ENCODE peak calls at places on chromosome 10, in ten cellular contexts. Z is heart left ventricle, A is A549, M is body of pancreas, I is prostate gland, Y is ovary, F is stomach, N is transverse colon, G is testis, W is HCT116. Q is an unnamed sample.

GRCh38 chr10:83607959-83608745 is 531.2 kb upstream of the GHITM start:
- DNase-seq in A (no peak), G (no peak), W (no peak), I (no peak), Y (no peak), F (no peak), Z (no peak), M (no peak), N (no peak), Q (no peak)

GRCh38 chr10:132486539-132487121 is 51.0 kb upstream of the INPP5A start:
- DNase-seq in Z (no peak), F (no peak), G (no peak), A (no peak), W (no peak), N (no peak), M (no peak), I (no peak), Y (peak; percentile 31), Q (no peak)

GRCh38 chr10:32957341-32958084 is 517 bp downstream of the ITGB1 start:
- DNase-seq in A (peak; percentile 48), W (no peak), G (peak; percentile 59), I (peak; percentile 47), F (peak; percentile 48), N (peak; percentile 50), M (peak; percentile 64), Z (peak; percentile 68), Y (peak; percentile 76), Q (peak; percentile 90)

GRCh38 chr10:27285093-27285492 is 44.5 kb upstream of the ACBD5 start:
- DNase-seq in Y (no peak), A (peak; percentile 44), I (no peak), W (peak; percentile 8), Z (no peak), M (peak; percentile 15), G (peak; percentile 39), F (no peak), N (no peak), Q (no peak)

GRCh38 chr10:327889-328809 is 192.9 kb downstream of the ZMYND11 start:
- DNase-seq in N (no peak), I (no peak), M (no peak), Z (no peak), W (no peak), Y (no peak), F (no peak), A (no peak), G (no peak), Q (peak; percentile 67)

GRCh38 chr10:101018118-101018599 is 12.8 kb downstream of the PDZD7 start:
- DNase-seq in M (no peak), Z (no peak), A (no peak), N (no peak), Y (no peak), I (no peak), G (no peak), F (no peak), W (no peak), Q (no peak)

GRCh38 chr10:22714524-22715289 is at the start of gene PIP4K2A:
- DNase-seq in M (peak; percentile 70), N (peak; percentile 82), Z (peak; percentile 84), F (peak; percentile 82), G (peak; percentile 75), I (peak; percentile 55), A (peak; percentile 59), W (peak; percentile 15), Y (peak; percentile 80), Q (peak; percentile 93)

GRCh38 chr10:121527690-121528089 is 70.6 kb downstream of the FGFR2 start:
- DNase-seq in F (no peak), N (peak; percentile 28), Y (peak; percentile 63), A (no peak), I (no peak), M (no peak), W (no peak), Z (no peak), G (peak; percentile 19), Q (peak; percentile 83)

GRCh38 chr10:103232772-103233488 is 12.8 kb upstream of the RPEL1 start:
- DNase-seq in Y (no peak), F (no peak), G (no peak), A (peak; percentile 79), Z (no peak), I (no peak), M (no peak), N (no peak), W (peak; percentile 59), Q (no peak)

GRCh38 chr10:126939706-126940105 is 34.5 kb downstream of the DOCK1 start:
- DNase-seq in A (no peak), N (no peak), I (no peak), W (no peak), G (no peak), Z (no peak), M (no peak), Y (no peak), F (no peak), Q (peak; percentile 26)

GRCh38 chr10:6562221-6562620 is 17.9 kb downstream of the PRKCQ start:
- DNase-seq in N (no peak), A (no peak), F (no peak), I (no peak), W (no peak), Y (no peak), G (no peak), M (no peak), Z (no peak), Q (no peak)

GRCh38 chr10:107701947-107702346 is 537.4 kb upstream of the SORCS1 start:
- DNase-seq in Z (no peak), F (no peak), M (no peak), W (no peak), I (no peak), A (no peak), Y (no peak), G (no peak), N (no peak), Q (no peak)

GRCh38 chr10:100730739-100731602 is 14.4 kb upstream of the PAX2 start:
- DNase-seq in N (no peak), Z (no peak), Y (no peak), A (peak; percentile 71), F (peak; percentile 32), M (peak; percentile 25), W (no peak), G (peak; percentile 44), I (no peak), Q (no peak)

GRCh38 chr10:3968727-3969126 is 183.7 kb upstream of the KLF6 start:
- DNase-seq in W (no peak), M (no peak), G (no peak), Z (no peak), F (no peak), Y (no peak), A (no peak), I (no peak), N (no peak), Q (no peak)

GRCh38 chr10:58266826-58267712 is 625 bp downstream of the IPMK start:
- DNase-seq in N (peak; percentile 69), M (peak; percentile 78), F (peak; percentile 42), Y (peak; percentile 61), W (no peak), Z (peak; percentile 56), I (peak; percentile 48), A (peak; percentile 51), G (peak; percentile 46), Q (peak; percentile 93)

GRCh38 chr10:103145860-103146466 is 47.1 kb downstream of the NT5C2 start:
- DNase-seq in F (peak; percentile 76), N (peak; percentile 56), Z (peak; percentile 89), W (peak; percentile 51), I (no peak), A (peak; percentile 42), Y (peak; percentile 52), M (peak; percentile 82), G (peak; percentile 67), Q (peak; percentile 69)

GRCh38 chr10:310371-310770 is 175.1 kb downstream of the ZMYND11 start:
- DNase-seq in Y (no peak), I (no peak), M (no peak), F (no peak), N (no peak), G (no peak), W (no peak), Z (no peak), A (no peak), Q (no peak)

GRCh38 chr10:60732240-60733188 is 45.8 kb upstream of the CDK1 start:
- DNase-seq in G (peak; percentile 23), F (peak; percentile 58), I (peak; percentile 61), Y (peak; percentile 60), W (no peak), Z (no peak), N (peak; percentile 51), A (no peak), M (peak; percentile 55), Q (no peak)

GRCh38 chr10:98407744-98408241 is 7.2 kb downstream of the PYROXD2 start:
- DNase-seq in M (no peak), N (no peak), F (no peak), W (no peak), G (no peak), Z (no peak), Y (no peak), I (no peak), A (no peak), Q (peak; percentile 73)
- TF ChIP-seq POLR2A in M (no peak), N (no peak), F (no peak), W (no peak), G (no peak), Z (no peak), Y (no peak), I (no peak), A (no peak), Q (no peak)

DNA sequence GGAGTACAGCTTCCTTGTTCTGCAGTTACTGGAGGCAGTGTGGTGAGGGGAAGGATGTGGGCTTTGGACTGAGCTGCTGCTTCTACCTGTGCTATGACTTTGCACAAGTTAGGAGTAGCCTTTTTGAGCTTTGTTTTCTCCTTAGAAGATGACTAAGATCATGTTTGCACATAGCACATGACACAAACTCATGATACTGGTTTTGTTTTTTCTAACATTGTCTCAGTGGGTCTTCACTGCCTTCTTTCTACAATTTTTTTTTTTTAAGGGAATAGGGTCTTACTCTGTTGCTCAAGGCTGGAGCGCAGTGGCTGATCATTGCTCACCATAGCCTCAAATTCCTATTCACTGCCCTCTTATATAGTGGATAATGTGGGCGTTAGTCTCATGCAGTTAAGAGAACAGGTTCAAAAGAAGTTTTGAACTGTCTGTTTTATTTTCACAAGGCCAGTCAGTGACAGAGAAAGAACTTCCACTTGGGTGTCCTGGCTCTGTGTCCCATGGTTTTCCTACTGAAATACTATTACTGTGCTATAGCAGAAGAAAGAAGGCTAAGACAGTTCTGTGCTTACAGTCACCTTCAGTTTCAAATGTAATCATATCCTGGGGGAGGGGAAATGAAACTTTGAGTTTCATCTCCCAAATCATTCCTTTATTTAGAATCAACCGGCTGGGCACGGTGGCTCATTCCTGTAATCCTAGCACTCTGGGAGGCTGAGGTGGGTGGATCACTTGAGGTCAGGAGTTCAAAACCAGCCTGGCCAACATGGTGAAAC is 72.0 kb downstream of the KAT6B start:
- DNase-seq in N (no peak), I (no peak), Y (no peak), F (no peak), W (no peak), A (peak; percentile 36), M (no peak), G (no peak), Z (no peak), Q (no peak)
- TF ChIP-seq POLR2A in N (no peak), I (no peak), Y (no peak), F (no peak), W (no peak), A (no peak), M (no peak), G (no peak), Z (no peak), Q (no peak)

GRCh38 chr10:77887631-77888355 is 38.8 kb downstream of the DLG5 start:
- DNase-seq in I (no peak), F (no peak), A (no peak), W (no peak), M (no peak), Y (no peak), N (no peak), Z (no peak), G (peak; percentile 63), Q (peak; percentile 53)
- TF ChIP-seq POLR2A in I (peak; percentile 16), F (no peak), A (no peak), W (no peak), M (no peak), Y (no peak), N (no peak), Z (no peak), G (no peak), Q (no peak)

GRCh38 chr10:68655620-68656126 is 65.4 kb upstream of the CCAR1 start:
- DNase-seq in I (no peak), M (no peak), Y (no peak), A (no peak), N (no peak), W (no peak), G (no peak), F (no peak), Z (no peak), Q (no peak)
- TF ChIP-seq POLR2A in I (no peak), M (no peak), Y (no peak), A (no peak), N (no peak), W (no peak), G (no peak), F (no peak), Z (no peak), Q (no peak)